ENCODE peak calls at places on chromosomes 3 and 15, in five cellular contexts. F, H, S, W and V are unnamed samples.

GRCh38 chr3:189355481-189356201 is 183.9 kb downstream of the TPRG1 start:
- DNase-seq in S (no peak), W (no peak), F (no peak), H (no peak), V (no peak)

GRCh38 chr15:56964182-56964581 is 45.7 kb downstream of the TCF12 start:
- DNase-seq in W (no peak), H (no peak), S (no peak), F (no peak), V (no peak)

GRCh38 chr15:39388118-39388517 is 192.8 kb upstream of the THBS1 start:
- DNase-seq in W (no peak), H (no peak), F (no peak), S (no peak), V (no peak)

GRCh38 chr15:90336705-90337141 is 15.4 kb upstream of the ZNF774 start:
- DNase-seq in W (no peak), H (no peak), F (no peak), S (no peak), V (no peak)

GRCh38 chr3:61420136-61420759 is 141.1 kb upstream of the PTPRG start:
- DNase-seq in S (no peak), H (no peak), F (no peak), W (no peak), V (no peak)

GRCh38 chr3:13348671-13349396 is 71.3 kb downstream of the NUP210 start:
- DNase-seq in F (no peak), H (no peak), S (no peak), W (no peak), V (peak; percentile 27)

GRCh38 chr3:155217591-155217990 is 75.9 kb downstream of the STRIT1 start:
- DNase-seq in F (no peak), W (no peak), H (no peak), S (no peak), V (no peak)

GRCh38 chr3:70531063-70531657 is 218.7 kb upstream of the MDFIC2 start:
- DNase-seq in F (no peak), S (no peak), W (no peak), H (no peak), V (no peak)

GRCh38 chr15:62141643-62142588 is 23.2 kb downstream of the C2CD4B start:
- DNase-seq in W (no peak), H (no peak), F (no peak), S (no peak), V (no peak)

GRCh38 chr15:88782465-88782864 is 20.8 kb upstream of the ACAN start:
- DNase-seq in W (no peak), F (no peak), H (no peak), S (no peak), V (no peak)

GRCh38 chr3:127694467-127695215 is 21.9 kb downstream of the ABTB1 start:
- DNase-seq in S (peak; percentile 66), F (no peak), W (peak; percentile 86), H (peak; percentile 74), V (peak; percentile 95)

GRCh38 chr3:40404591-40405198 is 17.7 kb downstream of the ENTPD3 start:
- DNase-seq in S (no peak), H (no peak), F (no peak), W (no peak), V (no peak)